ENCODE peak calls at places on chromosomes 5 and 9, in ten cellular contexts. E, S, I, C, G, K, B, V, Z and N are unnamed samples.

GRCh38 chr5:172527559-172527958 is 73.2 kb upstream of the SH3PXD2B start:
- DNase-seq in E (no peak), S (no peak), I (no peak), C (no peak), G (no peak), K (no peak), B (no peak), V (no peak), Z (no peak), N (no peak)

GRCh38 chr9:136079211-136079915 is 15.7 kb downstream of the NACC2 start:
- DNase-seq in E (no peak), S (no peak), I (no peak), C (no peak), G (no peak), K (peak; percentile 17), B (peak; percentile 12), V (no peak), Z (no peak), N (no peak)

GRCh38 chr5:109740329-109740728 is 50.6 kb downstream of the MAN2A1 start:
- DNase-seq in E (no peak), S (no peak), I (no peak), C (no peak), G (no peak), K (no peak), B (no peak), V (no peak), Z (no peak), N (peak; percentile 5)

GRCh38 chr9:116153765-116154333 is at the start of gene PAPPA:
- DNase-seq in E (no peak), S (no peak), I (no peak), C (no peak), G (no peak), K (no peak), B (no peak), V (no peak), Z (no peak), N (no peak)

GRCh38 chr5:61941637-61942036 is 364.4 kb upstream of the KIF2A start:
- DNase-seq in E (no peak), S (no peak), I (no peak), C (no peak), G (no peak), K (no peak), B (no peak), V (no peak), Z (no peak), N (no peak)

GRCh38 chr9:14099737-14100136 is 214.2 kb downstream of the NFIB start:
- DNase-seq in E (no peak), S (no peak), I (no peak), C (no peak), G (no peak), K (no peak), B (no peak), V (no peak), Z (no peak), N (no peak)

GRCh38 chr5:179867079-179867465 is 8.5 kb upstream of the MRNIP start:
- DNase-seq in E (no peak), S (no peak), I (no peak), C (no peak), G (no peak), K (no peak), B (no peak), V (no peak), Z (no peak), N (no peak)

GRCh38 chr5:145908206-145908945 is 28.0 kb upstream of the SH3RF2 start:
- DNase-seq in E (no peak), S (no peak), I (no peak), C (no peak), G (no peak), K (no peak), B (no peak), V (no peak), Z (no peak), N (no peak)

GRCh38 chr5:142851731-142852130 is 81.6 kb downstream of the ARHGAP26 start:
- DNase-seq in E (no peak), S (no peak), I (no peak), C (no peak), G (no peak), K (no peak), B (no peak), V (no peak), Z (no peak), N (no peak)

GRCh38 chr5:14035859-14036440 is 91.5 kb upstream of the DNAH5 start:
- DNase-seq in E (no peak), S (peak; percentile 88), I (no peak), C (no peak), G (peak; percentile 13), K (no peak), B (peak; percentile 51), V (no peak), Z (peak; percentile 99), N (peak; percentile 15)

GRCh38 chr9:94056442-94056974 is 27.8 kb upstream of the PTPDC1 start:
- DNase-seq in E (no peak), S (no peak), I (no peak), C (no peak), G (no peak), K (no peak), B (peak; percentile 12), V (no peak), Z (peak; percentile 75), N (no peak)

GRCh38 chr9:107732781-107733529 is 243.4 kb upstream of the KLF4 start:
- DNase-seq in E (no peak), S (peak; percentile 51), I (peak; percentile 80), C (no peak), G (no peak), K (no peak), B (peak; percentile 49), V (no peak), Z (no peak), N (no peak)

GRCh38 chr9:136324501-136325300 is 2.6 kb upstream of the GPSM1 start:
- DNase-seq in E (no peak), S (no peak), I (no peak), C (peak; percentile 83), G (no peak), K (no peak), B (peak; percentile 50), V (no peak), Z (no peak), N (no peak)

GRCh38 chr5:73292816-73293459 is 119.9 kb downstream of the TMEM174 start:
- DNase-seq in E (no peak), S (no peak), I (no peak), C (no peak), G (no peak), K (no peak), B (no peak), V (no peak), Z (no peak), N (no peak)

GRCh38 chr9:112361602-112362001 is 18.3 kb upstream of the HSDL2 start:
- DNase-seq in E (peak; percentile 16), S (no peak), I (no peak), C (no peak), G (peak; percentile 19), K (no peak), B (no peak), V (no peak), Z (no peak), N (no peak)
- TF ChIP-seq CTCF in E (peak; percentile 79), S (peak; percentile 11), I (peak; percentile 73), C (peak; percentile 59), G (peak; percentile 88), K (peak; percentile 78), B (peak; percentile 66), V (peak; percentile 86), Z (peak; percentile 24), N (peak; percentile 47)

GRCh38 chr9:91424403-91425176 is 958 bp upstream of the NFIL3 start:
- DNase-seq in E (peak; percentile 30), S (peak; percentile 74), I (peak; percentile 93), C (peak; percentile 93), G (peak; percentile 48), K (peak; percentile 78), B (peak; percentile 86), V (peak; percentile 68), Z (no peak), N (peak; percentile 38)

GRCh38 chr9:91421987-91422765 is 1.5 kb downstream of the NFIL3 start:
- DNase-seq in E (no peak), S (no peak), I (peak; percentile 43), C (no peak), G (no peak), K (no peak), B (peak; percentile 53), V (no peak), Z (no peak), N (peak; percentile 46)

GRCh38 chr9:91421022-91421765 is 2.4 kb downstream of the NFIL3 start:
- DNase-seq in E (peak; percentile 43), S (no peak), I (no peak), C (peak; percentile 72), G (peak; percentile 67), K (no peak), B (peak; percentile 38), V (no peak), Z (no peak), N (peak; percentile 48)

GRCh38 chr9:91423785-91424402 is at the start of gene NFIL3:
- DNase-seq in E (peak; percentile 55), S (no peak), I (peak; percentile 79), C (peak; percentile 94), G (peak; percentile 75), K (peak; percentile 60), B (peak; percentile 75), V (peak; percentile 22), Z (no peak), N (peak; percentile 94)

GRCh38 chr9:91422832-91423711 is 560 bp downstream of the NFIL3 start:
- DNase-seq in E (peak; percentile 45), S (no peak), I (peak; percentile 85), C (peak; percentile 85), G (peak; percentile 59), K (peak; percentile 71), B (peak; percentile 65), V (peak; percentile 36), Z (peak; percentile 65), N (peak; percentile 72)
- TF ChIP-seq CTCF in E (peak; percentile 39), S (no peak), I (no peak), C (peak; percentile 29), G (no peak), K (no peak), B (peak; percentile 21), V (peak; percentile 16), Z (peak; percentile 44), N (peak; percentile 22)

GRCh38 chr9:106704056-106704625 is 158.8 kb upstream of the ZNF462 start:
- DNase-seq in E (no peak), S (no peak), I (no peak), C (no peak), G (no peak), K (no peak), B (no peak), V (no peak), Z (no peak), N (no peak)
- TF ChIP-seq CTCF in E (no peak), S (no peak), I (no peak), C (no peak), G (no peak), K (no peak), B (no peak), V (no peak), Z (peak; percentile 1), N (no peak)

DNA sequence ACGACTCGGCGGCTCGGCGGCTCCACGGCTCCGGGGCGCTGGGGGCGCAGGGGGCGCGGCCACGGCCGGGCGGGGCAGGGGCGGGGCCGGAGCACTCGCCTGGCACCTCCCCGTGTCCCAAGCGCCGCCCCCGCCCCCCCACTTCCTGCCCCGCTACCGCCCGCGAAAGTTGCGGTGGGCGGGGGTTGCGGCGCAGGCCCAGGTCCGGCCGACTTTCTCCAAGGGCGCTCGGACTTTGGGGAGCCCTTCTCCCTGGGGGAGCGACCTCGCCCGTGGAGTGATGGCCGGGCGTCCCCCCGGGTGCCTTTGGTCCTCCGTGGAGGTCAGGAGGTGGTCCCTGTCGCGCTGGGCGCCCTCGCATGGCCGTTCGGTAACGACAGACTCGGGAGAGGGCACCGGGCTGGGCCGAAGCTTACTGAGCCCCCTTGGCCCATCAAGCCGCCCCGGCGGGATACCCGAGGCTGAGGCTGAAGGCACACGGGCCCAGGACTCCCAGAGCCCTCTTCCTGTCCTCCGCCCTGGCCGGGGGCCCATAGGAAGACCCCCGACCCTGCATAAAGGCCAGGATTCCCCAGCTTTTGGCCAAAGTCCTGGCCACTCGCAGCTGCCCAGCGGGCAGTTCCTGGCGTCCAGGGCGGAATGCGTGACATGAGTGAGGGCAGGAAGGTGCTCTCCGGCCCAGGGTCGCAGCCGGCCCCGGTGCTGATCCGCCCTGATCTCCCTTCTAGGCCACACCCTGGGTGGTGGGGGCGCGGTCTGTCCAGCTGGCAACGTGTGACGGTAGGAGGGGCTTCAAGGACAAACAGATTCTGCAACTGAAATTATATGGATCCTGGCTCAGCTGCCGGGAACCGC is 883 bp upstream of the VAV2 start:
- DNase-seq in E (peak; percentile 60), S (peak; percentile 76), I (peak; percentile 91), C (peak; percentile 91), G (peak; percentile 70), K (peak; percentile 73), B (peak; percentile 86), V (peak; percentile 52), Z (peak; percentile 62), N (peak; percentile 92)
- TF ChIP-seq CTCF in E (peak; percentile 55), S (peak; percentile 45), I (no peak), C (peak; percentile 44), G (no peak), K (no peak), B (peak; percentile 33), V (peak; percentile 48), Z (peak; percentile 55), N (peak; percentile 67)